ENCODE peak calls at places on chromosomes 5 and 9, in six cellular contexts. L, D, C, A, G and X are unnamed samples.
A peak's percentile ranks its signal among the peaks of the same experiment; 100 is the strongest.

GRCh38 chr5:58940446-58940845 is 357.6 kb downstream of the RAB3C start:
- DNase-seq in L (no peak), D (no peak), C (no peak), A (no peak), G (no peak), X (no peak)

GRCh38 chr5:69231851-69232250 is 2.8 kb upstream of the CDK7 start:
- DNase-seq in L (no peak), D (no peak), C (no peak), A (no peak), G (no peak), X (no peak)

GRCh38 chr5:89128097-89128496 is 245.1 kb upstream of the MEF2C start:
- DNase-seq in L (no peak), D (no peak), C (no peak), A (peak; percentile 12), G (no peak), X (no peak)

GRCh38 chr5:146103594-146103993 is 1.8 kb downstream of the PLAC8L1 start:
- DNase-seq in L (no peak), D (no peak), C (no peak), A (no peak), G (no peak), X (no peak)

GRCh38 chr5:168642019-168642418 is 62.9 kb upstream of the PANK3 start:
- DNase-seq in L (no peak), D (no peak), C (no peak), A (no peak), G (no peak), X (no peak)

GRCh38 chr5:108619815-108620214 is 127.9 kb upstream of the FER start:
- DNase-seq in L (no peak), D (no peak), C (no peak), A (no peak), G (no peak), X (no peak)

GRCh38 chr9:72363908-72364678 is 915 bp downstream of the ZFAND5 start:
- DNase-seq in L (peak; percentile 92), D (peak; percentile 40), C (no peak), A (peak; percentile 35), G (peak; percentile 81), X (peak; percentile 68)

GRCh38 chr5:128966846-128967245 is 1.6 kb downstream of the SLC27A6 start:
- DNase-seq in L (no peak), D (no peak), C (no peak), A (no peak), G (no peak), X (no peak)

GRCh38 chr9:84711936-84712335 is 42.4 kb downstream of the NTRK2 start:
- DNase-seq in L (peak; percentile 75), D (no peak), C (no peak), A (peak; percentile 85), G (no peak), X (no peak)

GRCh38 chr9:136254381-136255165 is 9.0 kb upstream of the QSOX2 start:
- DNase-seq in L (peak; percentile 66), D (no peak), C (peak; percentile 38), A (no peak), G (no peak), X (no peak)

GRCh38 chr9:35490910-35491465 is 1.1 kb downstream of the RUSC2 start:
- DNase-seq in L (no peak), D (no peak), C (no peak), A (no peak), G (no peak), X (no peak)

GRCh38 chr5:72363146-72363802 is 43.1 kb downstream of the PTCD2 start:
- DNase-seq in L (no peak), D (no peak), C (no peak), A (peak; percentile 76), G (no peak), X (no peak)

GRCh38 chr5:132218321-132218720 is 9.3 kb downstream of the P4HA2 start:
- DNase-seq in L (no peak), D (no peak), C (no peak), A (no peak), G (no peak), X (no peak)

GRCh38 chr9:70113403-70114022 is 69.9 kb downstream of the MAMDC2 start:
- DNase-seq in L (no peak), D (peak; percentile 29), C (peak; percentile 55), A (peak; percentile 53), G (peak; percentile 43), X (no peak)

GRCh38 chr5:159409801-159410200 is 79.5 kb upstream of the IL12B start:
- DNase-seq in L (no peak), D (no peak), C (no peak), A (no peak), G (no peak), X (no peak)

GRCh38 chr9:138049779-138050471 is 172.3 kb downstream of the CACNA1B start:
- DNase-seq in L (no peak), D (no peak), C (no peak), A (no peak), G (no peak), X (no peak)

GRCh38 chr9:18208166-18209059 is 265.5 kb upstream of the ADAMTSL1 start:
- DNase-seq in L (peak; percentile 58), D (peak; percentile 53), C (peak; percentile 8), A (peak; percentile 77), G (peak; percentile 4), X (no peak)

GRCh38 chr5:172727551-172727950 is 43.4 kb downstream of the DUSP1 start:
- DNase-seq in L (peak; percentile 87), D (no peak), C (no peak), A (no peak), G (no peak), X (no peak)

GRCh38 chr5:126648471-126648870 is 47.7 kb downstream of the PHAX start:
- DNase-seq in L (no peak), D (no peak), C (no peak), A (no peak), G (no peak), X (no peak)

GRCh38 chr5:103255666-103256065 is 2.9 kb upstream of the MACIR start:
- DNase-seq in L (no peak), D (no peak), C (no peak), A (no peak), G (no peak), X (no peak)

GRCh38 chr9:2729003-2729402 is 11.7 kb downstream of the KCNV2 start:
- DNase-seq in L (no peak), D (no peak), C (no peak), A (peak; percentile 45), G (no peak), X (no peak)

GRCh38 chr9:127361561-127361960 is 35.4 kb upstream of the SLC2A8 start:
- DNase-seq in L (no peak), D (no peak), C (no peak), A (no peak), G (no peak), X (no peak)

GRCh38 chr5:68381909-68382308 is 166.4 kb downstream of the PIK3R1 start:
- DNase-seq in L (no peak), D (no peak), C (no peak), A (no peak), G (no peak), X (no peak)

GRCh38 chr9:108776920-108777650 is 78.7 kb downstream of the ACTL7B start:
- DNase-seq in L (no peak), D (no peak), C (no peak), A (peak; percentile 43), G (no peak), X (no peak)

GRCh38 chr9:96333958-96334357 is 32.0 kb upstream of the HSD17B3 start:
- DNase-seq in L (no peak), D (no peak), C (no peak), A (no peak), G (no peak), X (no peak)

GRCh38 chr5:90542827-90543519 is 13.6 kb upstream of the LYSMD3 start:
- DNase-seq in L (no peak), D (no peak), C (no peak), A (no peak), G (no peak), X (no peak)
- H3K4me1 ChIP-seq in L (no peaks in the 10 kb centered on the region), D (no peaks in the 10 kb centered on the region), C (peaks cover 9% of the 10 kb centered on the region), A (peaks cover 26% of the 10 kb centered on the region), G (no peaks in the 10 kb centered on the region), X (no peaks in the 10 kb centered on the region)

GRCh38 chr9:110048976-110049698 is 158.8 kb downstream of the C9orf152 start:
- DNase-seq in L (peak; percentile 70), D (no peak), C (peak; percentile 35), A (peak; percentile 35), G (peak; percentile 36), X (no peak)

GRCh38 chr9:110049699-110050450 is 158.1 kb downstream of the C9orf152 start:
- DNase-seq in L (peak; percentile 82), D (no peak), C (no peak), A (peak; percentile 30), G (peak; percentile 54), X (peak; percentile 18)

GRCh38 chr9:110047955-110048472 is 159.9 kb downstream of the C9orf152 start:
- DNase-seq in L (no peak), D (no peak), C (no peak), A (no peak), G (peak; percentile 61), X (no peak)

GRCh38 chr9:110048473-110048975 is 159.4 kb downstream of the C9orf152 start:
- DNase-seq in L (peak; percentile 93), D (peak; percentile 70), C (peak; percentile 55), A (peak; percentile 65), G (peak; percentile 88), X (peak; percentile 71)

DNA sequence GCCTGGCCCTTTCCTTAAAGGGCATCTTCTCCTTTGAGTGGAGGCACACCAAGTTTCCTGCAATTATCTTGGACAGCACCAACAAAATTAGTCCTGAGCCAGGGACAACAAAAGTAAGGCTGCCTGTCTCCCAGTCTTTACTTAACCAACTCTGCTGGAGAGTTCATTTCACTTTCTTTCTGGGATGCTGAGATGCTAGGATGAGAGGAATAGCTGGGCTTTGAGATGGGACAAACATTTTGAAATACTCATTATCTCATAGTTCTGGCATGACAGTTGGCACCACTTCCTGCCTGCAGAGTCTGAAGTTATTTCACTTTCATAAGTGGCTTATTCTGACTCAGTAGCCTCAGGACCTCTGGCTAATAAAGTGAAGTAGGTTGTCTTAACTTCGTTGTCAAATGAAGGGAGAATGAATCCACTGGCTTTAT is 157.0 kb downstream of the C9orf152 start:
- DNase-seq in L (no peak), D (no peak), C (peak; percentile 40), A (peak; percentile 90), G (peak; percentile 69), X (no peak)
- H3K27ac ChIP-seq in L (no peak overlapping the region), D (no peak overlapping the region), C (no peak overlapping the region), A (peak overlapping the region; percentile 65), G (peak overlapping the region; percentile 53), X (no peak overlapping the region)

DNA sequence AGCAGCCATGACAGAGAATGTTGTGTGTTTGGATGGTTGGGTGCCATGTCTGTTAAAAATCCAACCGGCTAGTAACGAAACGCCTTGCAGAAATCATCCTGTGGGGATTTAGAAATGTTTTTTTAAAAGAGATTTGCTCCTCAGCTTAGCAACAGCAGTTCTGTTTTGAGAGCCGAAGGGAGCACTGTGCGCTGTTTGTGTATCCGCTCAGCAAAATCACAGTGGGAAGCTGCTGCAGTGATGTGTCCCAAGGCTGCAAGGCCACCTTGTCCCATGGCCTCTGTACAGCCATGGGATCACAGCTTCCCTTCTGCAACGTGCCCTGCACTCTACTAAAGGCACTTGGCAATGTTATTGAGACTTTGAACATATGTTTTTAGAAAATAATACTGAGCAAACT is 40.9 kb downstream of the TRIO start:
- DNase-seq in L (no peak), D (no peak), C (no peak), A (no peak), G (no peak), X (no peak)
- H3K4me1 ChIP-seq in L (peaks cover 14% of the 10 kb centered on the region), D (peaks cover 18% of the 10 kb centered on the region), C (peaks cover 100% of the 10 kb centered on the region), A (peaks cover 86% of the 10 kb centered on the region), G (no peaks in the 10 kb centered on the region), X (no peaks in the 10 kb centered on the region)

DNA sequence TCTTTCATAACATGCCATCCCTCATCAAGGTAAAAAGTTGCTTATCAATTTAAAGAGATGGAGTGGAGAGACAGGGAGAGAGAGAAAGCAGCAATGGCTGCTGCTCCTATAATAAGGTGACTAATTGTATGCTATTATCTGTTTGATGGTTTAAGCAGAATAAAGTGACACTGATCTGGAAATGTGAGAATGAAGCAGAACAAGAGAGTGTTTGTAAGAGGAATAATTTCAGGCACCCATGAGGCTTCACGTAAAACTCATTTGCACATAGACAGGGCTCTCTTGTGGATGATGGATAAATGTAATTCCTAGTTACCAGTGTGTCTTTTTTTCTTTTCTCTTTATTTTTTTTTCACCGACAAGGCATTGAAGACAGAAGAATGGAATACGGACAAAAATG is 228.8 kb upstream of the TYRP1 start:
- DNase-seq in L (no peak), D (no peak), C (no peak), A (no peak), G (no peak), X (no peak)
- H3K27ac ChIP-seq in L (no peak overlapping the region), D (no peak overlapping the region), C (no peak overlapping the region), A (no peak overlapping the region), G (no peak overlapping the region), X (no peak overlapping the region)